ENCODE peak calls at places on chromosomes 4 and X, in five cellular contexts. One of them, this sample, is unnamed.
A peak's percentile ranks its signal among the peaks of the same experiment; 100 is the strongest.

GRCh38 chr4:42712854-42713253 is 55.9 kb upstream of the ATP8A1 start:
- DNase-seq in naive thymus-derived CD4-positive, alpha-beta T cell: no peak
- DNase-seq in CD8-positive, alpha-beta memory T cell: no peak
- DNase-seq in aorta: no peak
- DNase-seq in left ventricle myocardium inferior: no peak
- DNase-seq in this sample: no peak

GRCh38 chr4:129145222-129145730 is 49.3 kb downstream of the C4orf33 start:
- DNase-seq in naive thymus-derived CD4-positive, alpha-beta T cell: no peak
- DNase-seq in CD8-positive, alpha-beta memory T cell: no peak
- DNase-seq in aorta: no peak
- DNase-seq in left ventricle myocardium inferior: no peak
- DNase-seq in this sample: no peak

GRCh38 chrX:63754141-63754859 is 30.7 kb downstream of the ARHGEF9 start:
- DNase-seq in naive thymus-derived CD4-positive, alpha-beta T cell: no peak
- DNase-seq in CD8-positive, alpha-beta memory T cell: peak; percentile 50
- DNase-seq in aorta: peak; percentile 50
- DNase-seq in left ventricle myocardium inferior: no peak
- DNase-seq in this sample: peak; percentile 55

GRCh38 chr4:141046255-141046654 is 87.0 kb downstream of the RNF150 start:
- DNase-seq in naive thymus-derived CD4-positive, alpha-beta T cell: no peak
- DNase-seq in CD8-positive, alpha-beta memory T cell: no peak
- DNase-seq in aorta: no peak
- DNase-seq in left ventricle myocardium inferior: no peak
- DNase-seq in this sample: no peak

GRCh38 chr4:16579866-16580265 is 318.6 kb downstream of the LDB2 start:
- DNase-seq in naive thymus-derived CD4-positive, alpha-beta T cell: no peak
- DNase-seq in CD8-positive, alpha-beta memory T cell: no peak
- DNase-seq in aorta: no peak
- DNase-seq in left ventricle myocardium inferior: no peak
- DNase-seq in this sample: no peak

GRCh38 chrX:42384956-42385355 is 393.0 kb downstream of the PPP1R2C start:
- DNase-seq in naive thymus-derived CD4-positive, alpha-beta T cell: no peak
- DNase-seq in CD8-positive, alpha-beta memory T cell: no peak
- DNase-seq in aorta: no peak
- DNase-seq in left ventricle myocardium inferior: no peak
- DNase-seq in this sample: no peak

GRCh38 chr4:55074386-55074785 is 51.0 kb downstream of the KDR start:
- DNase-seq in naive thymus-derived CD4-positive, alpha-beta T cell: no peak
- DNase-seq in CD8-positive, alpha-beta memory T cell: no peak
- DNase-seq in aorta: no peak
- DNase-seq in left ventricle myocardium inferior: no peak
- DNase-seq in this sample: no peak

GRCh38 chr4:44194365-44194764 is 254.2 kb downstream of the KCTD8 start:
- DNase-seq in naive thymus-derived CD4-positive, alpha-beta T cell: no peak
- DNase-seq in CD8-positive, alpha-beta memory T cell: no peak
- DNase-seq in aorta: no peak
- DNase-seq in left ventricle myocardium inferior: no peak
- DNase-seq in this sample: no peak

GRCh38 chr4:124184767-124185166 is 527.8 kb downstream of the ANKRD50 start:
- DNase-seq in naive thymus-derived CD4-positive, alpha-beta T cell: no peak
- DNase-seq in CD8-positive, alpha-beta memory T cell: no peak
- DNase-seq in aorta: no peak
- DNase-seq in left ventricle myocardium inferior: no peak
- DNase-seq in this sample: no peak

GRCh38 chrX:12975670-12975965 is 708 bp downstream of the TMSB4X start:
- DNase-seq in naive thymus-derived CD4-positive, alpha-beta T cell: no peak
- DNase-seq in CD8-positive, alpha-beta memory T cell: no peak
- DNase-seq in aorta: no peak
- DNase-seq in left ventricle myocardium inferior: peak; percentile 26
- DNase-seq in this sample: no peak

GRCh38 chr4:133130171-133130570 is 18.9 kb upstream of the PCDH10 start:
- DNase-seq in naive thymus-derived CD4-positive, alpha-beta T cell: no peak
- DNase-seq in CD8-positive, alpha-beta memory T cell: no peak
- DNase-seq in aorta: no peak
- DNase-seq in left ventricle myocardium inferior: no peak
- DNase-seq in this sample: no peak

GRCh38 chrX:118974908-118975671 is 672 bp downstream of the LONRF3 start:
- DNase-seq in naive thymus-derived CD4-positive, alpha-beta T cell: peak; percentile 31
- DNase-seq in CD8-positive, alpha-beta memory T cell: peak; percentile 62
- DNase-seq in aorta: peak; percentile 61
- DNase-seq in left ventricle myocardium inferior: peak; percentile 19
- DNase-seq in this sample: peak; percentile 74

GRCh38 chr4:94577136-94577535 is 125.4 kb downstream of the PDLIM5 start:
- DNase-seq in naive thymus-derived CD4-positive, alpha-beta T cell: no peak
- DNase-seq in CD8-positive, alpha-beta memory T cell: no peak
- DNase-seq in aorta: peak; percentile 59
- DNase-seq in left ventricle myocardium inferior: peak; percentile 26
- DNase-seq in this sample: no peak

GRCh38 chrX:102599950-102600579 is 750 bp downstream of the ARMCX5 start:
- DNase-seq in naive thymus-derived CD4-positive, alpha-beta T cell: no peak
- DNase-seq in CD8-positive, alpha-beta memory T cell: no peak
- DNase-seq in aorta: no peak
- DNase-seq in left ventricle myocardium inferior: no peak
- DNase-seq in this sample: no peak

GRCh38 chrX:113033966-113034680 is 193.5 kb upstream of the AMOT start:
- DNase-seq in naive thymus-derived CD4-positive, alpha-beta T cell: no peak
- DNase-seq in CD8-positive, alpha-beta memory T cell: no peak
- DNase-seq in aorta: no peak
- DNase-seq in left ventricle myocardium inferior: no peak
- DNase-seq in this sample: no peak

GRCh38 chr4:15852524-15852923 is 74.4 kb downstream of the CD38 start:
- DNase-seq in naive thymus-derived CD4-positive, alpha-beta T cell: no peak
- DNase-seq in CD8-positive, alpha-beta memory T cell: no peak
- DNase-seq in aorta: no peak
- DNase-seq in left ventricle myocardium inferior: no peak
- DNase-seq in this sample: no peak

GRCh38 chr4:89640620-89641366 is 196.2 kb downstream of the SNCA start:
- DNase-seq in naive thymus-derived CD4-positive, alpha-beta T cell: no peak
- DNase-seq in CD8-positive, alpha-beta memory T cell: no peak
- DNase-seq in aorta: no peak
- DNase-seq in left ventricle myocardium inferior: peak; percentile 22
- DNase-seq in this sample: no peak

GRCh38 chr4:39908284-39908683 is 69.4 kb downstream of the PDS5A start:
- DNase-seq in naive thymus-derived CD4-positive, alpha-beta T cell: no peak
- DNase-seq in CD8-positive, alpha-beta memory T cell: no peak
- DNase-seq in aorta: no peak
- DNase-seq in left ventricle myocardium inferior: no peak
- DNase-seq in this sample: no peak

GRCh38 chr4:175413561-175413960 is 398.5 kb downstream of the GPM6A start:
- DNase-seq in naive thymus-derived CD4-positive, alpha-beta T cell: no peak
- DNase-seq in CD8-positive, alpha-beta memory T cell: no peak
- DNase-seq in aorta: no peak
- DNase-seq in left ventricle myocardium inferior: no peak
- DNase-seq in this sample: no peak

GRCh38 chr4:71713611-71714203 is 70.2 kb downstream of the GC start:
- DNase-seq in naive thymus-derived CD4-positive, alpha-beta T cell: no peak
- DNase-seq in CD8-positive, alpha-beta memory T cell: no peak
- DNase-seq in aorta: no peak
- DNase-seq in left ventricle myocardium inferior: no peak
- DNase-seq in this sample: no peak

GRCh38 chr4:128853741-128854140 is 44.2 kb downstream of the JADE1 start:
- DNase-seq in naive thymus-derived CD4-positive, alpha-beta T cell: no peak
- DNase-seq in CD8-positive, alpha-beta memory T cell: no peak
- DNase-seq in aorta: no peak
- DNase-seq in left ventricle myocardium inferior: no peak
- DNase-seq in this sample: no peak

GRCh38 chr4:144583658-144584057 is 62.3 kb upstream of the HHIP start:
- DNase-seq in naive thymus-derived CD4-positive, alpha-beta T cell: no peak
- DNase-seq in CD8-positive, alpha-beta memory T cell: no peak
- DNase-seq in aorta: no peak
- DNase-seq in left ventricle myocardium inferior: no peak
- DNase-seq in this sample: no peak

GRCh38 chr4:177964693-177965168 is 522.5 kb upstream of the AGA start:
- DNase-seq in naive thymus-derived CD4-positive, alpha-beta T cell: no peak
- DNase-seq in CD8-positive, alpha-beta memory T cell: no peak
- DNase-seq in aorta: no peak
- DNase-seq in left ventricle myocardium inferior: no peak
- DNase-seq in this sample: no peak

GRCh38 chr4:15516494-15516893 is 46.8 kb downstream of the CC2D2A start:
- DNase-seq in naive thymus-derived CD4-positive, alpha-beta T cell: no peak
- DNase-seq in CD8-positive, alpha-beta memory T cell: no peak
- DNase-seq in aorta: no peak
- DNase-seq in left ventricle myocardium inferior: no peak
- DNase-seq in this sample: no peak

GRCh38 chr4:113042502-113042901 is 7.0 kb upstream of the ANK2 start:
- DNase-seq in naive thymus-derived CD4-positive, alpha-beta T cell: no peak
- DNase-seq in CD8-positive, alpha-beta memory T cell: no peak
- DNase-seq in aorta: no peak
- DNase-seq in left ventricle myocardium inferior: no peak
- DNase-seq in this sample: no peak

GRCh38 chr4:40388248-40388647 is 53.1 kb downstream of the CHRNA9 start:
- DNase-seq in naive thymus-derived CD4-positive, alpha-beta T cell: no peak
- DNase-seq in CD8-positive, alpha-beta memory T cell: no peak
- DNase-seq in aorta: no peak
- DNase-seq in left ventricle myocardium inferior: no peak
- DNase-seq in this sample: no peak

GRCh38 chrX:124208675-124209074 is 123.8 kb upstream of the TEX13D start:
- DNase-seq in naive thymus-derived CD4-positive, alpha-beta T cell: no peak
- DNase-seq in CD8-positive, alpha-beta memory T cell: no peak
- DNase-seq in aorta: no peak
- DNase-seq in left ventricle myocardium inferior: no peak
- DNase-seq in this sample: no peak

GRCh38 chrX:70359458-70359857 is 63.7 kb upstream of the GDPD2 start:
- DNase-seq in naive thymus-derived CD4-positive, alpha-beta T cell: no peak
- DNase-seq in CD8-positive, alpha-beta memory T cell: no peak
- DNase-seq in aorta: no peak
- DNase-seq in left ventricle myocardium inferior: no peak
- DNase-seq in this sample: no peak

GRCh38 chrX:40148189-40148438 is 50.4 kb upstream of the BCOR start:
- DNase-seq in naive thymus-derived CD4-positive, alpha-beta T cell: no peak
- DNase-seq in CD8-positive, alpha-beta memory T cell: no peak
- DNase-seq in aorta: no peak
- DNase-seq in left ventricle myocardium inferior: no peak
- DNase-seq in this sample: no peak
- H3K27me3 ChIP-seq in naive thymus-derived CD4-positive, alpha-beta T cell: no peaks in the 10 kb centered on the region
- H3K27me3 ChIP-seq in CD8-positive, alpha-beta memory T cell: no peaks in the 10 kb centered on the region
- H3K27me3 ChIP-seq in aorta: no peaks in the 10 kb centered on the region
- H3K27me3 ChIP-seq in left ventricle myocardium inferior: no peaks in the 10 kb centered on the region
- H3K27me3 ChIP-seq in this sample: no peaks in the 10 kb centered on the region

GRCh38 chrX:69034451-69034850 is 130.8 kb downstream of the PJA1 start:
- DNase-seq in naive thymus-derived CD4-positive, alpha-beta T cell: no peak
- DNase-seq in CD8-positive, alpha-beta memory T cell: no peak
- DNase-seq in aorta: no peak
- DNase-seq in left ventricle myocardium inferior: no peak
- DNase-seq in this sample: no peak
- H3K27ac ChIP-seq in naive thymus-derived CD4-positive, alpha-beta T cell: no peak overlapping the region
- H3K27ac ChIP-seq in CD8-positive, alpha-beta memory T cell: no peak overlapping the region
- H3K27ac ChIP-seq in aorta: no peak overlapping the region
- H3K27ac ChIP-seq in left ventricle myocardium inferior: no peak overlapping the region
- H3K27ac ChIP-seq in this sample: no peak overlapping the region

DNA sequence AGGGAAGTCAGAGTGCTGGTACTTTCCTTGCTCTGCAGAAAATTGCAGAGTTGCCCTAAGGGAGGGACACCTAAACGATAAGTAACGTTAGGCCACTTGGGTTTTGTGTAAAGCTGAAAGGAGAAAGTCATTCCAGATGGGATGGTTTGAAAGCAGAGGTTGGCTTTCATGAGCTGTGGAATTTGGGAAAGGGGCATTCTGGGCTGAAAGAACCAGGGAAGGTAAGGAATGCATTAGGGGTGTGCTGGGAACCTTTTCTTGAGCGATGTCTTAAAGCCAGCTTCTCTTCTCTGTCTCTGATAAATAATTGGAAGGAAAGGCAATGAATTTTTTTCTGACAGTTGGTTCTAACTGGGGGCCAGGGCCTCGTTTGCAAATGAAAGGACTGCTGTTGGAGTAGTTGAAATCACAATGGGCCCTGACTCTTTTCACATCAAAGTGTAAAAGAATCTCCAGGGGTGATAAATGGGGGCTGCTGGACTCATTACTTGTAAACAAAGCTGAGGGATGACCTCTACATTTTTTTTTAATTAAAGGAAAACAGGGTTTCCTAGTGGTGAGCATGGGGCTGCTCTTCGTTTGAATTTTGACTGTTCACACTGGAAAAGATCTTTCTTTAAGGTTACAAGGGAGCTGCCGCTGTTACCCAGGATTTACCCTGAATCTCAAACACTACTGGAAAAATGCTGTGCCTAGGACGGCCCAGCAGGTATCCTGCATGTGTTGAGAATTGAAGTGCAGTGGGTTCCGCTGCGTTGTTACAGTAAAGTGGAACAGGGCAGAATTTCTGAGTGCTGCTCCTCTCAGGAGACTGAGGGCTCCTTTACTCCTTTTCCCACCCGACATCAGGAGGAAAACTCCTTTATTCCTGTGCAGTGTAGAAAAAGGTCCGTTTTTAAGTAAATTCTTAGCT is 25.0 kb downstream of the AFF1 start:
- DNase-seq in naive thymus-derived CD4-positive, alpha-beta T cell: no peak
- DNase-seq in CD8-positive, alpha-beta memory T cell: no peak
- DNase-seq in aorta: no peak
- DNase-seq in left ventricle myocardium inferior: no peak
- DNase-seq in this sample: no peak
- H3K4me1 ChIP-seq in naive thymus-derived CD4-positive, alpha-beta T cell: peaks cover 7% of the 10 kb centered on the region
- H3K4me1 ChIP-seq in CD8-positive, alpha-beta memory T cell: no peaks in the 10 kb centered on the region
- H3K4me1 ChIP-seq in aorta: peaks cover 9% of the 10 kb centered on the region
- H3K4me1 ChIP-seq in left ventricle myocardium inferior: peaks cover 39% of the 10 kb centered on the region
- H3K4me1 ChIP-seq in this sample: peaks cover 7% of the 10 kb centered on the region

DNA sequence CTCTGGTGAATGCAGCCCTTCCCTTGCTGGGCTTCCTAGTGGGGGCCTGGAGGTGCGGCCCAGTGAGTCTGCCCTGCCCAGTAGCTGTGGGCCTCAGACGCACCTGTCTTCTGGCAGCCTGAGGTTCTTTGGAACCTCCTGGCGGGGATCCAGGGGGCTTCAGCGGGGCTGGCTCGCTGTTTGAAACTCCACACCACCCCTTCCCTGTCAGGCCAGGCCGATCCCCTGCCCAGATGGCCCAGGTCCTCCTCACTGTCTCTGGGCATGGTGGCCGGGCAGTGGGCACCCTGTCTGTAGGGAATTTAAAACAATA is 10.7 kb upstream of the NKX1-1 start:
- DNase-seq in naive thymus-derived CD4-positive, alpha-beta T cell: no peak
- DNase-seq in CD8-positive, alpha-beta memory T cell: no peak
- DNase-seq in aorta: no peak
- DNase-seq in left ventricle myocardium inferior: no peak
- DNase-seq in this sample: no peak
- H3K27me3 ChIP-seq in naive thymus-derived CD4-positive, alpha-beta T cell: no peaks in the 10 kb centered on the region
- H3K27me3 ChIP-seq in CD8-positive, alpha-beta memory T cell: peaks cover 4% of the 10 kb centered on the region
- H3K27me3 ChIP-seq in aorta: no peaks in the 10 kb centered on the region
- H3K27me3 ChIP-seq in left ventricle myocardium inferior: peaks cover 97% of the 10 kb centered on the region
- H3K27me3 ChIP-seq in this sample: peaks cover 82% of the 10 kb centered on the region